ENCODE peak calls at places on chromosomes 6 and 20, in eight cellular contexts. One of them, this sample, is unnamed.

GRCh38 chr20:60210779-60211617 is 252.8 kb downstream of the CDH26 start:
- DNase-seq in AG04450: peak
- DNase-seq in cardiac fibroblast: peak
- DNase-seq in left lung: peak
- DNase-seq in nephron progenitor cell: peak
- DNase-seq in choroid plexus epithelial cell: peak
- DNase-seq in left ventricle myocardium inferior: peak
- DNase-seq in pancreas: no peak
- DNase-seq in this sample: no peak

GRCh38 chr6:119138906-119139541 is 60.6 kb upstream of the FAM184A start:
- DNase-seq in AG04450: no peak
- DNase-seq in cardiac fibroblast: no peak
- DNase-seq in left lung: no peak
- DNase-seq in nephron progenitor cell: no peak
- DNase-seq in choroid plexus epithelial cell: peak
- DNase-seq in left ventricle myocardium inferior: no peak
- DNase-seq in pancreas: no peak
- DNase-seq in this sample: no peak

GRCh38 chr20:60049601-60050000 is 91.4 kb downstream of the CDH26 start:
- DNase-seq in AG04450: no peak
- DNase-seq in cardiac fibroblast: peak
- DNase-seq in left lung: no peak
- DNase-seq in nephron progenitor cell: no peak
- DNase-seq in choroid plexus epithelial cell: no peak
- DNase-seq in left ventricle myocardium inferior: no peak
- DNase-seq in pancreas: no peak
- DNase-seq in this sample: no peak

GRCh38 chr20:57620999-57621398 is 773 bp upstream of the ZBP1 start:
- DNase-seq in AG04450: no peak
- DNase-seq in cardiac fibroblast: no peak
- DNase-seq in left lung: peak
- DNase-seq in nephron progenitor cell: no peak
- DNase-seq in choroid plexus epithelial cell: no peak
- DNase-seq in left ventricle myocardium inferior: no peak
- DNase-seq in pancreas: no peak
- DNase-seq in this sample: no peak

GRCh38 chr20:14657231-14657630 is 319.8 kb upstream of the FLRT3 start:
- DNase-seq in AG04450: no peak
- DNase-seq in cardiac fibroblast: no peak
- DNase-seq in left lung: no peak
- DNase-seq in nephron progenitor cell: no peak
- DNase-seq in choroid plexus epithelial cell: no peak
- DNase-seq in left ventricle myocardium inferior: no peak
- DNase-seq in pancreas: no peak
- DNase-seq in this sample: no peak

GRCh38 chr20:3165473-3166337 is 6.0 kb upstream of the FASTKD5 start:
- DNase-seq in AG04450: no peak
- DNase-seq in cardiac fibroblast: peak
- DNase-seq in left lung: no peak
- DNase-seq in nephron progenitor cell: no peak
- DNase-seq in choroid plexus epithelial cell: peak
- DNase-seq in left ventricle myocardium inferior: peak
- DNase-seq in pancreas: no peak
- DNase-seq in this sample: no peak

GRCh38 chr6:894274-894673 is 201.3 kb upstream of the EXOC2 start:
- DNase-seq in AG04450: no peak
- DNase-seq in cardiac fibroblast: no peak
- DNase-seq in left lung: no peak
- DNase-seq in nephron progenitor cell: no peak
- DNase-seq in choroid plexus epithelial cell: no peak
- DNase-seq in left ventricle myocardium inferior: no peak
- DNase-seq in pancreas: no peak
- DNase-seq in this sample: no peak

GRCh38 chr6:83824388-83824801 is 28.8 kb upstream of the RIPPLY2 start:
- DNase-seq in AG04450: no peak
- DNase-seq in cardiac fibroblast: peak
- DNase-seq in left lung: no peak
- DNase-seq in nephron progenitor cell: no peak
- DNase-seq in choroid plexus epithelial cell: peak
- DNase-seq in left ventricle myocardium inferior: no peak
- DNase-seq in pancreas: no peak
- DNase-seq in this sample: no peak

GRCh38 chr6:166745801-166746668 is 119.0 kb upstream of the RPS6KA2 start:
- DNase-seq in AG04450: no peak
- DNase-seq in cardiac fibroblast: no peak
- DNase-seq in left lung: no peak
- DNase-seq in nephron progenitor cell: no peak
- DNase-seq in choroid plexus epithelial cell: no peak
- DNase-seq in left ventricle myocardium inferior: no peak
- DNase-seq in pancreas: no peak
- DNase-seq in this sample: no peak

GRCh38 chr20:40265872-40266533 is 423.0 kb downstream of the MAFB start:
- DNase-seq in AG04450: no peak
- DNase-seq in cardiac fibroblast: peak
- DNase-seq in left lung: no peak
- DNase-seq in nephron progenitor cell: no peak
- DNase-seq in choroid plexus epithelial cell: peak
- DNase-seq in left ventricle myocardium inferior: no peak
- DNase-seq in pancreas: no peak
- DNase-seq in this sample: no peak

GRCh38 chr6:44685213-44685612 is 297.7 kb downstream of the CDC5L start:
- DNase-seq in AG04450: no peak
- DNase-seq in cardiac fibroblast: no peak
- DNase-seq in left lung: no peak
- DNase-seq in nephron progenitor cell: no peak
- DNase-seq in choroid plexus epithelial cell: no peak
- DNase-seq in left ventricle myocardium inferior: no peak
- DNase-seq in pancreas: no peak
- DNase-seq in this sample: no peak

GRCh38 chr20:62717933-62718332 is 9.3 kb downstream of the NTSR1 start:
- DNase-seq in AG04450: no peak
- DNase-seq in cardiac fibroblast: no peak
- DNase-seq in left lung: no peak
- DNase-seq in nephron progenitor cell: no peak
- DNase-seq in choroid plexus epithelial cell: no peak
- DNase-seq in left ventricle myocardium inferior: no peak
- DNase-seq in pancreas: no peak
- DNase-seq in this sample: no peak

GRCh38 chr6:44119704-44120262 is 7.5 kb downstream of the MRPL14 start:
- DNase-seq in AG04450: no peak
- DNase-seq in cardiac fibroblast: no peak
- DNase-seq in left lung: peak
- DNase-seq in nephron progenitor cell: no peak
- DNase-seq in choroid plexus epithelial cell: no peak
- DNase-seq in left ventricle myocardium inferior: no peak
- DNase-seq in pancreas: no peak
- DNase-seq in this sample: no peak

GRCh38 chr6:19465760-19466159 is 371.4 kb upstream of the ID4 start:
- DNase-seq in AG04450: no peak
- DNase-seq in cardiac fibroblast: peak
- DNase-seq in left lung: no peak
- DNase-seq in nephron progenitor cell: no peak
- DNase-seq in choroid plexus epithelial cell: peak
- DNase-seq in left ventricle myocardium inferior: no peak
- DNase-seq in pancreas: no peak
- DNase-seq in this sample: no peak

GRCh38 chr20:62796699-62797491 is 622 bp downstream of the MRGBP start:
- DNase-seq in AG04450: no peak
- DNase-seq in cardiac fibroblast: no peak
- DNase-seq in left lung: no peak
- DNase-seq in nephron progenitor cell: no peak
- DNase-seq in choroid plexus epithelial cell: no peak
- DNase-seq in left ventricle myocardium inferior: no peak
- DNase-seq in pancreas: no peak
- DNase-seq in this sample: no peak

GRCh38 chr6:159125977-159126376 is 43.2 kb upstream of the FNDC1 start:
- DNase-seq in AG04450: no peak
- DNase-seq in cardiac fibroblast: no peak
- DNase-seq in left lung: no peak
- DNase-seq in nephron progenitor cell: no peak
- DNase-seq in choroid plexus epithelial cell: no peak
- DNase-seq in left ventricle myocardium inferior: peak
- DNase-seq in pancreas: no peak
- DNase-seq in this sample: no peak

GRCh38 chr6:105646391-105646867 is 243.5 kb upstream of the PREP start:
- DNase-seq in AG04450: no peak
- DNase-seq in cardiac fibroblast: peak
- DNase-seq in left lung: no peak
- DNase-seq in nephron progenitor cell: no peak
- DNase-seq in choroid plexus epithelial cell: peak
- DNase-seq in left ventricle myocardium inferior: no peak
- DNase-seq in pancreas: no peak
- DNase-seq in this sample: no peak

GRCh38 chr6:105645958-105646357 is 243.1 kb upstream of the PREP start:
- DNase-seq in AG04450: no peak
- DNase-seq in cardiac fibroblast: no peak
- DNase-seq in left lung: no peak
- DNase-seq in nephron progenitor cell: no peak
- DNase-seq in choroid plexus epithelial cell: no peak
- DNase-seq in left ventricle myocardium inferior: no peak
- DNase-seq in pancreas: no peak
- DNase-seq in this sample: no peak

GRCh38 chr6:105645166-105645565 is 242.3 kb upstream of the PREP start:
- DNase-seq in AG04450: no peak
- DNase-seq in cardiac fibroblast: no peak
- DNase-seq in left lung: no peak
- DNase-seq in nephron progenitor cell: no peak
- DNase-seq in choroid plexus epithelial cell: peak
- DNase-seq in left ventricle myocardium inferior: no peak
- DNase-seq in pancreas: no peak
- DNase-seq in this sample: no peak

GRCh38 chr6:105642708-105643107 is 239.8 kb upstream of the PREP start:
- DNase-seq in AG04450: no peak
- DNase-seq in cardiac fibroblast: peak
- DNase-seq in left lung: no peak
- DNase-seq in nephron progenitor cell: no peak
- DNase-seq in choroid plexus epithelial cell: peak
- DNase-seq in left ventricle myocardium inferior: no peak
- DNase-seq in pancreas: no peak
- DNase-seq in this sample: no peak

GRCh38 chr6:105644073-105644489 is 241.2 kb upstream of the PREP start:
- DNase-seq in AG04450: no peak
- DNase-seq in cardiac fibroblast: no peak
- DNase-seq in left lung: no peak
- DNase-seq in nephron progenitor cell: no peak
- DNase-seq in choroid plexus epithelial cell: peak
- DNase-seq in left ventricle myocardium inferior: no peak
- DNase-seq in pancreas: no peak
- DNase-seq in this sample: no peak
- TF ChIP-seq CTCF in AG04450: peak
- TF ChIP-seq CTCF in cardiac fibroblast: no peak
- TF ChIP-seq CTCF in left lung: no peak
- TF ChIP-seq CTCF in nephron progenitor cell: no peak
- TF ChIP-seq CTCF in choroid plexus epithelial cell: peak
- TF ChIP-seq CTCF in left ventricle myocardium inferior: peak
- TF ChIP-seq CTCF in pancreas: no peak
- TF ChIP-seq CTCF in this sample: no peak

GRCh38 chr20:17958326-17959256 is 10.0 kb downstream of the SNX5 start:
- DNase-seq in AG04450: no peak
- DNase-seq in cardiac fibroblast: no peak
- DNase-seq in left lung: no peak
- DNase-seq in nephron progenitor cell: no peak
- DNase-seq in choroid plexus epithelial cell: peak
- DNase-seq in left ventricle myocardium inferior: no peak
- DNase-seq in pancreas: no peak
- DNase-seq in this sample: no peak
- TF ChIP-seq CTCF in AG04450: peak
- TF ChIP-seq CTCF in cardiac fibroblast: peak
- TF ChIP-seq CTCF in left lung: no peak
- TF ChIP-seq CTCF in nephron progenitor cell: no peak
- TF ChIP-seq CTCF in choroid plexus epithelial cell: peak
- TF ChIP-seq CTCF in left ventricle myocardium inferior: peak
- TF ChIP-seq CTCF in pancreas: no peak
- TF ChIP-seq CTCF in this sample: no peak

GRCh38 chr6:96234476-96234875 is 218.7 kb downstream of the FUT9 start:
- DNase-seq in AG04450: no peak
- DNase-seq in cardiac fibroblast: no peak
- DNase-seq in left lung: no peak
- DNase-seq in nephron progenitor cell: no peak
- DNase-seq in choroid plexus epithelial cell: no peak
- DNase-seq in left ventricle myocardium inferior: no peak
- DNase-seq in pancreas: no peak
- DNase-seq in this sample: no peak

GRCh38 chr6:96237656-96238347 is 222.0 kb downstream of the FUT9 start:
- DNase-seq in AG04450: no peak
- DNase-seq in cardiac fibroblast: no peak
- DNase-seq in left lung: no peak
- DNase-seq in nephron progenitor cell: no peak
- DNase-seq in choroid plexus epithelial cell: no peak
- DNase-seq in left ventricle myocardium inferior: no peak
- DNase-seq in pancreas: no peak
- DNase-seq in this sample: no peak

GRCh38 chr6:96236471-96236870 is 220.7 kb downstream of the FUT9 start:
- DNase-seq in AG04450: no peak
- DNase-seq in cardiac fibroblast: no peak
- DNase-seq in left lung: no peak
- DNase-seq in nephron progenitor cell: no peak
- DNase-seq in choroid plexus epithelial cell: no peak
- DNase-seq in left ventricle myocardium inferior: no peak
- DNase-seq in pancreas: no peak
- DNase-seq in this sample: no peak

GRCh38 chr6:96235927-96236326 is 220.2 kb downstream of the FUT9 start:
- DNase-seq in AG04450: no peak
- DNase-seq in cardiac fibroblast: no peak
- DNase-seq in left lung: no peak
- DNase-seq in nephron progenitor cell: no peak
- DNase-seq in choroid plexus epithelial cell: no peak
- DNase-seq in left ventricle myocardium inferior: no peak
- DNase-seq in pancreas: no peak
- DNase-seq in this sample: no peak
- TF ChIP-seq CTCF in AG04450: no peak
- TF ChIP-seq CTCF in cardiac fibroblast: no peak
- TF ChIP-seq CTCF in left lung: no peak
- TF ChIP-seq CTCF in nephron progenitor cell: no peak
- TF ChIP-seq CTCF in choroid plexus epithelial cell: no peak
- TF ChIP-seq CTCF in left ventricle myocardium inferior: no peak
- TF ChIP-seq CTCF in pancreas: no peak
- TF ChIP-seq CTCF in this sample: no peak

GRCh38 chr6:2784061-2784460 is 18.9 kb downstream of the WRNIP1 start:
- DNase-seq in AG04450: no peak
- DNase-seq in cardiac fibroblast: no peak
- DNase-seq in left lung: no peak
- DNase-seq in nephron progenitor cell: no peak
- DNase-seq in choroid plexus epithelial cell: no peak
- DNase-seq in left ventricle myocardium inferior: no peak
- DNase-seq in pancreas: no peak
- DNase-seq in this sample: no peak

GRCh38 chr6:2782825-2783187 is 17.6 kb downstream of the WRNIP1 start:
- DNase-seq in AG04450: no peak
- DNase-seq in cardiac fibroblast: no peak
- DNase-seq in left lung: no peak
- DNase-seq in nephron progenitor cell: no peak
- DNase-seq in choroid plexus epithelial cell: no peak
- DNase-seq in left ventricle myocardium inferior: no peak
- DNase-seq in pancreas: no peak
- DNase-seq in this sample: no peak

GRCh38 chr6:2781685-2782355 is 16.6 kb downstream of the WRNIP1 start:
- DNase-seq in AG04450: no peak
- DNase-seq in cardiac fibroblast: no peak
- DNase-seq in left lung: no peak
- DNase-seq in nephron progenitor cell: no peak
- DNase-seq in choroid plexus epithelial cell: no peak
- DNase-seq in left ventricle myocardium inferior: no peak
- DNase-seq in pancreas: no peak
- DNase-seq in this sample: no peak

GRCh38 chr6:2782356-2782708 is 17.1 kb downstream of the WRNIP1 start:
- DNase-seq in AG04450: no peak
- DNase-seq in cardiac fibroblast: no peak
- DNase-seq in left lung: no peak
- DNase-seq in nephron progenitor cell: no peak
- DNase-seq in choroid plexus epithelial cell: no peak
- DNase-seq in left ventricle myocardium inferior: no peak
- DNase-seq in pancreas: no peak
- DNase-seq in this sample: no peak

GRCh38 chr6:2783188-2783957 is 18.2 kb downstream of the WRNIP1 start:
- DNase-seq in AG04450: no peak
- DNase-seq in cardiac fibroblast: no peak
- DNase-seq in left lung: no peak
- DNase-seq in nephron progenitor cell: no peak
- DNase-seq in choroid plexus epithelial cell: peak
- DNase-seq in left ventricle myocardium inferior: no peak
- DNase-seq in pancreas: no peak
- DNase-seq in this sample: no peak
- TF ChIP-seq CTCF in AG04450: peak
- TF ChIP-seq CTCF in cardiac fibroblast: no peak
- TF ChIP-seq CTCF in left lung: no peak
- TF ChIP-seq CTCF in nephron progenitor cell: no peak
- TF ChIP-seq CTCF in choroid plexus epithelial cell: no peak
- TF ChIP-seq CTCF in left ventricle myocardium inferior: no peak
- TF ChIP-seq CTCF in pancreas: no peak
- TF ChIP-seq CTCF in this sample: no peak

This sample was measured in activated B cell treated with CpG ODN at 0.5 μM for 24 hours.